ENCODE peak calls at places on chromosome 9, in seven cellular contexts. One of them, this sample, is unnamed.

GRCh38 chr9:129491486-129491855 is 129.4 kb downstream of the C9orf50 start:
- DNase-seq in GM13977: no peak
- DNase-seq in CD4-positive, alpha-beta T cell: no peak
- DNase-seq in hepatocyte: peak; percentile 61
- DNase-seq in brain microvascular endothelial cell: no peak
- DNase-seq in MCF 10A: no peak
- DNase-seq in cardiac fibroblast: no peak
- DNase-seq in this sample: no peak

GRCh38 chr9:133372144-133372543 is 3.7 kb downstream of the SURF4 start:
- DNase-seq in brain microvascular endothelial cell: no peak
- DNase-seq in CD4-positive, alpha-beta T cell: no peak
- DNase-seq in GM13977: no peak
- DNase-seq in MCF 10A: no peak
- DNase-seq in cardiac fibroblast: no peak
- DNase-seq in hepatocyte: no peak
- DNase-seq in this sample: no peak

GRCh38 chr9:82418334-82418733 is 429.8 kb downstream of the SPATA31D1 start:
- DNase-seq in CD4-positive, alpha-beta T cell: no peak
- DNase-seq in hepatocyte: no peak
- DNase-seq in brain microvascular endothelial cell: no peak
- DNase-seq in MCF 10A: peak; percentile 11
- DNase-seq in cardiac fibroblast: no peak
- DNase-seq in GM13977: no peak
- DNase-seq in this sample: no peak

GRCh38 chr9:94602666-94603065 is 9.0 kb upstream of the FBP2 start:
- DNase-seq in hepatocyte: no peak
- DNase-seq in CD4-positive, alpha-beta T cell: no peak
- DNase-seq in GM13977: no peak
- DNase-seq in brain microvascular endothelial cell: no peak
- DNase-seq in cardiac fibroblast: no peak
- DNase-seq in MCF 10A: no peak
- DNase-seq in this sample: no peak

GRCh38 chr9:133960568-133961129 is 31.5 kb downstream of the VAV2 start:
- DNase-seq in cardiac fibroblast: peak; percentile 56
- DNase-seq in GM13977: no peak
- DNase-seq in MCF 10A: no peak
- DNase-seq in CD4-positive, alpha-beta T cell: no peak
- DNase-seq in brain microvascular endothelial cell: no peak
- DNase-seq in hepatocyte: no peak
- DNase-seq in this sample: peak; percentile 75

GRCh38 chr9:30723656-30724055 is 1660.8 kb upstream of the ACO1 start:
- DNase-seq in cardiac fibroblast: no peak
- DNase-seq in GM13977: no peak
- DNase-seq in MCF 10A: peak; percentile 4
- DNase-seq in hepatocyte: no peak
- DNase-seq in brain microvascular endothelial cell: no peak
- DNase-seq in CD4-positive, alpha-beta T cell: no peak
- DNase-seq in this sample: no peak

GRCh38 chr9:23343226-23343625 is 482.8 kb downstream of the ELAVL2 start:
- DNase-seq in GM13977: no peak
- DNase-seq in cardiac fibroblast: no peak
- DNase-seq in CD4-positive, alpha-beta T cell: no peak
- DNase-seq in hepatocyte: no peak
- DNase-seq in brain microvascular endothelial cell: no peak
- DNase-seq in MCF 10A: no peak
- DNase-seq in this sample: no peak

GRCh38 chr9:79254900-79255651 is 316.7 kb upstream of the TLE4 start:
- DNase-seq in cardiac fibroblast: peak; percentile 13
- DNase-seq in hepatocyte: no peak
- DNase-seq in CD4-positive, alpha-beta T cell: no peak
- DNase-seq in MCF 10A: peak; percentile 33
- DNase-seq in brain microvascular endothelial cell: no peak
- DNase-seq in GM13977: no peak
- DNase-seq in this sample: no peak

GRCh38 chr9:31908158-31908890 is 476.1 kb upstream of the ACO1 start:
- DNase-seq in GM13977: no peak
- DNase-seq in hepatocyte: no peak
- DNase-seq in CD4-positive, alpha-beta T cell: no peak
- DNase-seq in MCF 10A: peak; percentile 82
- DNase-seq in brain microvascular endothelial cell: no peak
- DNase-seq in cardiac fibroblast: no peak
- DNase-seq in this sample: no peak

GRCh38 chr9:35820076-35820475 is 5.2 kb upstream of the HINT2 start:
- DNase-seq in hepatocyte: no peak
- DNase-seq in brain microvascular endothelial cell: peak; percentile 69
- DNase-seq in MCF 10A: peak; percentile 55
- DNase-seq in CD4-positive, alpha-beta T cell: no peak
- DNase-seq in cardiac fibroblast: peak; percentile 62
- DNase-seq in GM13977: no peak
- DNase-seq in this sample: no peak

GRCh38 chr9:16321461-16322119 is 548.9 kb downstream of the BNC2 start:
- DNase-seq in MCF 10A: peak; percentile 87
- DNase-seq in hepatocyte: no peak
- DNase-seq in cardiac fibroblast: peak; percentile 75
- DNase-seq in brain microvascular endothelial cell: no peak
- DNase-seq in CD4-positive, alpha-beta T cell: no peak
- DNase-seq in GM13977: no peak
- DNase-seq in this sample: no peak

GRCh38 chr9:2583308-2584013 is 38.1 kb upstream of the VLDLR start:
- DNase-seq in GM13977: no peak
- DNase-seq in CD4-positive, alpha-beta T cell: no peak
- DNase-seq in MCF 10A: peak; percentile 45
- DNase-seq in brain microvascular endothelial cell: no peak
- DNase-seq in hepatocyte: no peak
- DNase-seq in cardiac fibroblast: no peak
- DNase-seq in this sample: no peak

GRCh38 chr9:20552874-20553624 is 69.2 kb downstream of the MLLT3 start:
- DNase-seq in MCF 10A: no peak
- DNase-seq in hepatocyte: no peak
- DNase-seq in brain microvascular endothelial cell: no peak
- DNase-seq in GM13977: no peak
- DNase-seq in CD4-positive, alpha-beta T cell: no peak
- DNase-seq in cardiac fibroblast: peak; percentile 29
- DNase-seq in this sample: no peak

GRCh38 chr9:2726620-2727335 is 9.5 kb downstream of the KCNV2 start:
- DNase-seq in GM13977: no peak
- DNase-seq in MCF 10A: peak; percentile 51
- DNase-seq in cardiac fibroblast: no peak
- DNase-seq in hepatocyte: no peak
- DNase-seq in brain microvascular endothelial cell: no peak
- DNase-seq in CD4-positive, alpha-beta T cell: no peak
- DNase-seq in this sample: no peak

GRCh38 chr9:105413486-105414068 is 34.3 kb upstream of the FSD1L start:
- DNase-seq in GM13977: no peak
- DNase-seq in hepatocyte: peak; percentile 45
- DNase-seq in brain microvascular endothelial cell: peak; percentile 28
- DNase-seq in CD4-positive, alpha-beta T cell: no peak
- DNase-seq in MCF 10A: peak; percentile 55
- DNase-seq in cardiac fibroblast: peak; percentile 60
- DNase-seq in this sample: no peak

GRCh38 chr9:107539427-107540154 is 50.0 kb upstream of the KLF4 start:
- DNase-seq in MCF 10A: no peak
- DNase-seq in brain microvascular endothelial cell: no peak
- DNase-seq in hepatocyte: peak; percentile 38
- DNase-seq in GM13977: no peak
- DNase-seq in CD4-positive, alpha-beta T cell: no peak
- DNase-seq in cardiac fibroblast: no peak
- DNase-seq in this sample: no peak

GRCh38 chr9:105672711-105673234 is 10.5 kb downstream of the TAL2 start:
- DNase-seq in MCF 10A: no peak
- DNase-seq in CD4-positive, alpha-beta T cell: no peak
- DNase-seq in hepatocyte: no peak
- DNase-seq in GM13977: no peak
- DNase-seq in cardiac fibroblast: no peak
- DNase-seq in brain microvascular endothelial cell: no peak
- DNase-seq in this sample: no peak

GRCh38 chr9:32703635-32704034 is 68.2 kb upstream of the TAF1L start:
- DNase-seq in MCF 10A: peak; percentile 49
- DNase-seq in GM13977: no peak
- DNase-seq in brain microvascular endothelial cell: no peak
- DNase-seq in CD4-positive, alpha-beta T cell: no peak
- DNase-seq in hepatocyte: no peak
- DNase-seq in cardiac fibroblast: no peak
- DNase-seq in this sample: no peak

GRCh38 chr9:69660304-69660703 is 11.9 kb downstream of the APBA1 start:
- DNase-seq in MCF 10A: no peak
- DNase-seq in hepatocyte: no peak
- DNase-seq in CD4-positive, alpha-beta T cell: no peak
- DNase-seq in cardiac fibroblast: no peak
- DNase-seq in GM13977: no peak
- DNase-seq in brain microvascular endothelial cell: no peak
- DNase-seq in this sample: no peak

GRCh38 chr9:136316896-136317676 is 10.3 kb upstream of the GPSM1 start:
- DNase-seq in MCF 10A: no peak
- DNase-seq in CD4-positive, alpha-beta T cell: no peak
- DNase-seq in hepatocyte: no peak
- DNase-seq in cardiac fibroblast: no peak
- DNase-seq in brain microvascular endothelial cell: no peak
- DNase-seq in GM13977: no peak
- DNase-seq in this sample: no peak

GRCh38 chr9:91033802-91034201 is 232.2 kb downstream of the SYK start:
- DNase-seq in GM13977: peak; percentile 40
- DNase-seq in brain microvascular endothelial cell: no peak
- DNase-seq in CD4-positive, alpha-beta T cell: peak; percentile 45
- DNase-seq in hepatocyte: no peak
- DNase-seq in cardiac fibroblast: no peak
- DNase-seq in MCF 10A: peak; percentile 63
- DNase-seq in this sample: no peak
- TF ChIP-seq CTCF in GM13977: peak; percentile 70
- TF ChIP-seq CTCF in brain microvascular endothelial cell: peak; percentile 64
- TF ChIP-seq CTCF in CD4-positive, alpha-beta T cell: peak; percentile 34
- TF ChIP-seq CTCF in hepatocyte: peak; percentile 16
- TF ChIP-seq CTCF in cardiac fibroblast: peak; percentile 54
- TF ChIP-seq CTCF in MCF 10A: peak; percentile 56
- TF ChIP-seq CTCF in this sample: peak; percentile 26

GRCh38 chr9:89225587-89225986 is 47.0 kb upstream of the SHC3 start:
- DNase-seq in brain microvascular endothelial cell: no peak
- DNase-seq in hepatocyte: no peak
- DNase-seq in CD4-positive, alpha-beta T cell: no peak
- DNase-seq in GM13977: no peak
- DNase-seq in cardiac fibroblast: peak; percentile 63
- DNase-seq in MCF 10A: no peak
- DNase-seq in this sample: no peak
- TF ChIP-seq CTCF in brain microvascular endothelial cell: peak; percentile 29
- TF ChIP-seq CTCF in hepatocyte: no peak
- TF ChIP-seq CTCF in CD4-positive, alpha-beta T cell: no peak
- TF ChIP-seq CTCF in GM13977: no peak
- TF ChIP-seq CTCF in cardiac fibroblast: no peak
- TF ChIP-seq CTCF in MCF 10A: no peak
- TF ChIP-seq CTCF in this sample: no peak

GRCh38 chr9:81083821-81084512 is 605.4 kb downstream of the TLE1 start:
- DNase-seq in hepatocyte: no peak
- DNase-seq in brain microvascular endothelial cell: peak; percentile 68
- DNase-seq in MCF 10A: peak; percentile 1
- DNase-seq in cardiac fibroblast: peak; percentile 11
- DNase-seq in GM13977: no peak
- DNase-seq in CD4-positive, alpha-beta T cell: no peak
- DNase-seq in this sample: no peak

GRCh38 chr9:81082251-81082650 is 607.1 kb downstream of the TLE1 start:
- DNase-seq in cardiac fibroblast: no peak
- DNase-seq in brain microvascular endothelial cell: no peak
- DNase-seq in hepatocyte: no peak
- DNase-seq in CD4-positive, alpha-beta T cell: no peak
- DNase-seq in MCF 10A: no peak
- DNase-seq in GM13977: no peak
- DNase-seq in this sample: no peak

GRCh38 chr9:81080900-81081299 is 608.4 kb downstream of the TLE1 start:
- DNase-seq in brain microvascular endothelial cell: no peak
- DNase-seq in CD4-positive, alpha-beta T cell: no peak
- DNase-seq in hepatocyte: no peak
- DNase-seq in MCF 10A: no peak
- DNase-seq in cardiac fibroblast: no peak
- DNase-seq in GM13977: no peak
- DNase-seq in this sample: no peak

GRCh38 chr9:81080185-81080584 is 609.2 kb downstream of the TLE1 start:
- DNase-seq in hepatocyte: no peak
- DNase-seq in GM13977: no peak
- DNase-seq in CD4-positive, alpha-beta T cell: no peak
- DNase-seq in cardiac fibroblast: no peak
- DNase-seq in MCF 10A: no peak
- DNase-seq in brain microvascular endothelial cell: no peak
- DNase-seq in this sample: no peak

DNA sequence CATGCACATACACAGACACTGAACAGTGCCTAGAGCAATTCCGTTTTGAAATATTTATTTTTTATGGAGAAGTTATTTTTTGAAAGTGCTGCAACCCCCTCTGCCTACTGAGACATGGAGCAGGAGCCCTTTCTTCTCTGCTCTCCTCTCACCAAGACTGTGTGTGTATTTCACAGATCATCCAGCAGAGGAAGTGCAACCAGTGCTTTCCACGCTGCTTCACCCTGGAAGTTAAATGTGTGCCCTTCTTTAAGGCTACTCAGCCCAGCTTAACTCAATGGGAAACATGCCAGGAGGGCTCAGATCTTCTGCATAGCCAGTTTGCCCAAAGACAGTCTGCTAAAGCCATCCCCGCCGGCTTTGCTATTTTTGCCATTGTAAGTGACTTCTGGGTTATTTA is 606.3 kb downstream of the TLE1 start:
- DNase-seq in MCF 10A: peak; percentile 11
- DNase-seq in CD4-positive, alpha-beta T cell: no peak
- DNase-seq in hepatocyte: peak; percentile 60
- DNase-seq in brain microvascular endothelial cell: peak; percentile 43
- DNase-seq in GM13977: no peak
- DNase-seq in cardiac fibroblast: peak; percentile 4
- DNase-seq in this sample: no peak
- TF ChIP-seq CTCF in MCF 10A: no peak
- TF ChIP-seq CTCF in CD4-positive, alpha-beta T cell: no peak
- TF ChIP-seq CTCF in hepatocyte: peak; percentile 41
- TF ChIP-seq CTCF in brain microvascular endothelial cell: peak; percentile 66
- TF ChIP-seq CTCF in GM13977: no peak
- TF ChIP-seq CTCF in cardiac fibroblast: peak; percentile 41
- TF ChIP-seq CTCF in this sample: peak; percentile 37

GRCh38 chr9:71490810-71491209 is 277.5 kb downstream of the CEMIP2 start:
- DNase-seq in hepatocyte: no peak
- DNase-seq in MCF 10A: peak; percentile 33
- DNase-seq in cardiac fibroblast: no peak
- DNase-seq in brain microvascular endothelial cell: no peak
- DNase-seq in GM13977: peak; percentile 6
- DNase-seq in CD4-positive, alpha-beta T cell: no peak
- DNase-seq in this sample: no peak
- TF ChIP-seq CTCF in hepatocyte: peak; percentile 33
- TF ChIP-seq CTCF in MCF 10A: peak; percentile 50
- TF ChIP-seq CTCF in cardiac fibroblast: peak; percentile 17
- TF ChIP-seq CTCF in brain microvascular endothelial cell: peak; percentile 41
- TF ChIP-seq CTCF in GM13977: peak; percentile 39
- TF ChIP-seq CTCF in CD4-positive, alpha-beta T cell: no peak
- TF ChIP-seq CTCF in this sample: peak; percentile 25